ENCODE peak calls at places on chromosomes 7 and 10, in seven cellular contexts. B, K, T, X, P, Q and S are unnamed samples.
A peak's percentile ranks its signal among the peaks of the same experiment; 100 is the strongest.

GRCh38 chr7:84985073-84985784 is 201.6 kb downstream of the SEMA3D start:
- DNase-seq in B (no peak), K (no peak), T (no peak), X (no peak), P (no peak), Q (peak; percentile 37), S (no peak)

GRCh38 chr7:130922206-130923112 is 188.5 kb upstream of the KLF14 start:
- DNase-seq in B (no peak), K (no peak), T (no peak), X (no peak), P (no peak), Q (no peak), S (no peak)

GRCh38 chr7:30800785-30801252 is 29.6 kb downstream of the MINDY4 start:
- DNase-seq in B (peak; percentile 83), K (peak; percentile 86), T (no peak), X (peak; percentile 77), P (peak; percentile 63), Q (peak; percentile 90), S (peak; percentile 30)

GRCh38 chr7:26156454-26157365 is 4.7 kb downstream of the NFE2L3 start:
- DNase-seq in B (peak; percentile 90), K (peak; percentile 96), T (no peak), X (no peak), P (peak; percentile 87), Q (peak; percentile 85), S (no peak)

GRCh38 chr7:2228921-2229320 is 3.8 kb downstream of the MAD1L1 start:
- DNase-seq in B (no peak), K (no peak), T (no peak), X (no peak), P (no peak), Q (no peak), S (no peak)

GRCh38 chr10:87942884-87943527 is 79.6 kb downstream of the PTEN start:
- DNase-seq in B (no peak), K (no peak), T (no peak), X (no peak), P (no peak), Q (no peak), S (no peak)

GRCh38 chr10:44463511-44464121 is 78.7 kb upstream of the CXCL12 start:
- DNase-seq in B (no peak), K (no peak), T (no peak), X (no peak), P (no peak), Q (peak; percentile 38), S (no peak)

GRCh38 chr10:70619271-70620019 is 16.9 kb upstream of the PRF1 start:
- DNase-seq in B (peak; percentile 55), K (peak; percentile 44), T (no peak), X (no peak), P (no peak), Q (peak; percentile 47), S (no peak)

GRCh38 chr10:131815366-131816156 is 85.2 kb upstream of the PPP2R2D start:
- DNase-seq in B (no peak), K (no peak), T (no peak), X (no peak), P (no peak), Q (no peak), S (no peak)

GRCh38 chr10:24518981-24519597 is 204.6 kb downstream of the ARHGAP21 start:
- DNase-seq in B (peak; percentile 50), K (peak; percentile 36), T (no peak), X (peak; percentile 84), P (peak; percentile 21), Q (peak; percentile 72), S (peak; percentile 80)

GRCh38 chr7:50693475-50693874 is 89.2 kb downstream of the GRB10 start:
- DNase-seq in B (no peak), K (no peak), T (no peak), X (no peak), P (no peak), Q (no peak), S (no peak)

GRCh38 chr10:114442115-114442630 is 37.9 kb upstream of the AFAP1L2 start:
- DNase-seq in B (no peak), K (no peak), T (no peak), X (no peak), P (no peak), Q (no peak), S (no peak)

GRCh38 chr7:55508301-55509011 is 63.8 kb downstream of the VOPP1 start:
- DNase-seq in B (no peak), K (no peak), T (no peak), X (no peak), P (no peak), Q (no peak), S (no peak)

GRCh38 chr7:23100697-23101096 is 4.9 kb upstream of the KLHL7 start:
- DNase-seq in B (no peak), K (no peak), T (no peak), X (peak; percentile 77), P (no peak), Q (no peak), S (no peak)

GRCh38 chr7:5539013-5539411 is 115.4 kb upstream of the TNRC18 start:
- DNase-seq in B (no peak), K (no peak), T (no peak), X (no peak), P (no peak), Q (no peak), S (no peak)

GRCh38 chr10:11154809-11155208 is 137.1 kb downstream of the CELF2 start:
- DNase-seq in B (no peak), K (no peak), T (no peak), X (no peak), P (no peak), Q (no peak), S (no peak)

GRCh38 chr10:44206127-44206818 is 178.6 kb downstream of the CXCL12 start:
- DNase-seq in B (peak; percentile 4), K (no peak), T (peak; percentile 65), X (no peak), P (no peak), Q (peak; percentile 57), S (no peak)

GRCh38 chr10:43140414-43140813 is 2.2 kb downstream of the CSGALNACT2 start:
- DNase-seq in B (peak; percentile 95), K (peak; percentile 92), T (no peak), X (no peak), P (peak; percentile 73), Q (peak; percentile 72), S (no peak)

GRCh38 chr7:21966271-21966670 is 20.6 kb upstream of the CDCA7L start:
- DNase-seq in B (no peak), K (no peak), T (no peak), X (no peak), P (no peak), Q (no peak), S (no peak)

GRCh38 chr7:30143748-30144251 is 9.0 kb downstream of the MTURN start:
- DNase-seq in B (no peak), K (peak; percentile 85), T (no peak), X (no peak), P (no peak), Q (peak; percentile 40), S (no peak)

GRCh38 chr7:55483061-55483460 is 89.2 kb downstream of the VOPP1 start:
- DNase-seq in B (no peak), K (no peak), T (no peak), X (no peak), P (no peak), Q (no peak), S (no peak)

GRCh38 chr7:42123716-42124115 is 113.3 kb downstream of the GLI3 start:
- DNase-seq in B (no peak), K (no peak), T (no peak), X (no peak), P (no peak), Q (no peak), S (no peak)

GRCh38 chr7:34841326-34841725 is 183.3 kb downstream of the NPSR1 start:
- DNase-seq in B (no peak), K (no peak), T (no peak), X (no peak), P (no peak), Q (no peak), S (no peak)

GRCh38 chr10:73167557-73168485 is at the start of the genes ECD and FAM149B1:
- DNase-seq in B (peak; percentile 97), K (peak; percentile 96), T (peak; percentile 97), X (peak; percentile 96), P (peak; percentile 71), Q (peak; percentile 94), S (peak; percentile 86)
- TF ChIP-seq CTCF in B (peak; percentile 9), K (peak; percentile 19), T (peak; percentile 30), X (no peak), P (no peak), Q (no peak), S (peak; percentile 37)

DNA sequence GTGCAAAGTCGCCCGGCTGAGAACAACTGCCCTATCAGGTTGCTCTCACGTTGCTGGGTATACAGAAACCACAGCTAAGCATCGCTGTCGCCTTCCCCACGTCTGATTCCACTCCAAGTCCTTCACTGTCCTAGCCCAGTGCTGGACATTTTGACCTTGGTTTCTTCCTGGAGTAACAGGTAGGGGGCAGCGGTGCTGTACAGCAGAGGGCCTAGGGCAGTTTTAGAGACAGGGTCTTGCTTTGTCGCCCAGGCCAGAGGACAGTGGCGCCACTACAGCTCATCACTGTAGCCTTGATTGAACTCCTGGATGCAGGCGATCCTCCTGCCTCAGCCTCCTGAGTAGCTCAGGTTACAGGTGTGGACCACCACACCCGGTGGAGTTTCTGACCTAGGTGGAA is 2.6 kb downstream of the CLDN15 start:
- DNase-seq in B (no peak), K (no peak), T (no peak), X (no peak), P (no peak), Q (no peak), S (no peak)
- TF ChIP-seq CTCF in B (peak; percentile 38), K (peak; percentile 41), T (no peak), X (peak; percentile 38), P (peak; percentile 35), Q (peak; percentile 40), S (peak; percentile 40)

DNA sequence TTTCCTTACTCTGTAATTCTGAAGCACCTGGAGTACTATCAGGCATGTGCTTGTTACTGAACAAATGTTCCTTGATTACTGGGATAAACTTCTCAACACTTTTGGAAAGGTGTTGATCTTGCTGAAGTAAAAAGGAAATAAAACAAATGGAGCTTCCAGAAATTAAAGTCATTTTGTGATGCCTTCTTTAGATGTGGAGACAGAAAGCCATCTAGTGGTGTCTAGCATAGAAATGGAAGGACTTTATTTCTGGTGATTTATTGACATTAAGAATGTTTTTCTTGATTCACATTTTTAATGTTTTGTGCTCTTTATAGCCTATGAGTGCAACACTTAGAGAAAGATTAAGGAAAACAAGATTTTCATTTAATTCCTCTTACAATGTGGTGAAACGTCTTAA is 1.4 kb downstream of the SFR1 start:
- DNase-seq in B (no peak), K (peak; percentile 20), T (no peak), X (no peak), P (no peak), Q (peak; percentile 53), S (no peak)
- TF ChIP-seq CTCF in B (peak; percentile 35), K (peak; percentile 67), T (no peak), X (peak; percentile 45), P (peak; percentile 42), Q (peak; percentile 34), S (peak; percentile 46)

GRCh38 chr7:8637322-8637721 is 203.9 kb downstream of the NXPH1 start:
- DNase-seq in B (no peak), K (no peak), T (no peak), X (no peak), P (no peak), Q (no peak), S (no peak)
- TF ChIP-seq CTCF in B (no peak), K (no peak), T (no peak), X (no peak), P (no peak), Q (no peak), S (no peak)

GRCh38 chr10:105925045-105925785 is 1239.3 kb downstream of the SORCS1 start:
- DNase-seq in B (no peak), K (no peak), T (no peak), X (no peak), P (no peak), Q (no peak), S (no peak)
- TF ChIP-seq CTCF in B (no peak), K (no peak), T (no peak), X (no peak), P (no peak), Q (no peak), S (no peak)